ENCODE peak calls at places on chromosomes 5 and 9, in six cellular contexts. One of them, this sample, is unnamed.

GRCh38 chr5:132309679-132310078 is 15.5 kb downstream of the SLC22A4 start:
- DNase-seq in GM12865: no peak
- DNase-seq in skeletal muscle cell: no peak
- DNase-seq in mucosa of descending colon: no peak
- DNase-seq in right lobe of liver: no peak
- DNase-seq in body of pancreas: no peak
- DNase-seq in this sample: no peak

GRCh38 chr5:112279082-112279481 is 140.0 kb downstream of the EPB41L4A start:
- DNase-seq in skeletal muscle cell: no peak
- DNase-seq in right lobe of liver: no peak
- DNase-seq in body of pancreas: no peak
- DNase-seq in mucosa of descending colon: no peak
- DNase-seq in GM12865: no peak
- DNase-seq in this sample: no peak

GRCh38 chr9:134475051-134475790 is 149.0 kb downstream of the RXRA start:
- DNase-seq in right lobe of liver: no peak
- DNase-seq in mucosa of descending colon: peak
- DNase-seq in GM12865: no peak
- DNase-seq in skeletal muscle cell: peak
- DNase-seq in body of pancreas: no peak
- DNase-seq in this sample: peak

GRCh38 chr9:124110307-124110915 is 98.8 kb downstream of the LHX2 start:
- DNase-seq in GM12865: peak
- DNase-seq in body of pancreas: peak
- DNase-seq in right lobe of liver: no peak
- DNase-seq in skeletal muscle cell: peak
- DNase-seq in mucosa of descending colon: peak
- DNase-seq in this sample: peak

GRCh38 chr9:93951655-93952118 is 3.5 kb downstream of the BARX1 start:
- DNase-seq in mucosa of descending colon: no peak
- DNase-seq in skeletal muscle cell: no peak
- DNase-seq in body of pancreas: no peak
- DNase-seq in GM12865: no peak
- DNase-seq in right lobe of liver: no peak
- DNase-seq in this sample: no peak

GRCh38 chr5:128469924-128470323 is 68.1 kb downstream of the FBN2 start:
- DNase-seq in mucosa of descending colon: no peak
- DNase-seq in GM12865: no peak
- DNase-seq in right lobe of liver: no peak
- DNase-seq in skeletal muscle cell: no peak
- DNase-seq in body of pancreas: no peak
- DNase-seq in this sample: peak

GRCh38 chr5:59007460-59008063 is 424.7 kb downstream of the RAB3C start:
- DNase-seq in right lobe of liver: no peak
- DNase-seq in GM12865: peak
- DNase-seq in body of pancreas: no peak
- DNase-seq in mucosa of descending colon: no peak
- DNase-seq in skeletal muscle cell: no peak
- DNase-seq in this sample: peak

GRCh38 chr9:70006299-70006698 is 37.3 kb upstream of the MAMDC2 start:
- DNase-seq in body of pancreas: no peak
- DNase-seq in skeletal muscle cell: no peak
- DNase-seq in GM12865: no peak
- DNase-seq in mucosa of descending colon: no peak
- DNase-seq in right lobe of liver: no peak
- DNase-seq in this sample: peak

GRCh38 chr5:87769137-87769536 is 356.4 kb upstream of the CCNH start:
- DNase-seq in skeletal muscle cell: no peak
- DNase-seq in GM12865: no peak
- DNase-seq in body of pancreas: no peak
- DNase-seq in mucosa of descending colon: no peak
- DNase-seq in right lobe of liver: no peak
- DNase-seq in this sample: peak

GRCh38 chr5:156261275-156261939 is 65.6 kb upstream of the SGCD start:
- DNase-seq in right lobe of liver: no peak
- DNase-seq in body of pancreas: no peak
- DNase-seq in skeletal muscle cell: no peak
- DNase-seq in GM12865: no peak
- DNase-seq in mucosa of descending colon: no peak
- DNase-seq in this sample: no peak

GRCh38 chr5:116379306-116379705 is 195.3 kb downstream of the SEMA6A start:
- DNase-seq in skeletal muscle cell: no peak
- DNase-seq in body of pancreas: no peak
- DNase-seq in GM12865: no peak
- DNase-seq in right lobe of liver: no peak
- DNase-seq in mucosa of descending colon: no peak
- DNase-seq in this sample: no peak

GRCh38 chr5:178418471-178419010 is 171.7 kb downstream of the COL23A1 start:
- DNase-seq in GM12865: no peak
- DNase-seq in skeletal muscle cell: no peak
- DNase-seq in body of pancreas: no peak
- DNase-seq in mucosa of descending colon: no peak
- DNase-seq in right lobe of liver: no peak
- DNase-seq in this sample: no peak

GRCh38 chr9:78235771-78236510 is at the start of gene CEP78:
- DNase-seq in skeletal muscle cell: peak
- DNase-seq in body of pancreas: peak
- DNase-seq in GM12865: peak
- DNase-seq in mucosa of descending colon: peak
- DNase-seq in right lobe of liver: peak
- DNase-seq in this sample: peak

GRCh38 chr9:134318941-134319305 is 7.3 kb upstream of the RXRA start:
- DNase-seq in body of pancreas: no peak
- DNase-seq in GM12865: no peak
- DNase-seq in right lobe of liver: peak
- DNase-seq in skeletal muscle cell: no peak
- DNase-seq in mucosa of descending colon: no peak
- DNase-seq in this sample: no peak

GRCh38 chr5:141605523-141606277 is 13.1 kb downstream of the DIAPH1 start:
- DNase-seq in skeletal muscle cell: no peak
- DNase-seq in GM12865: peak
- DNase-seq in mucosa of descending colon: peak
- DNase-seq in body of pancreas: no peak
- DNase-seq in right lobe of liver: no peak
- DNase-seq in this sample: peak

GRCh38 chr5:137731201-137731600 is 4.7 kb downstream of the KLHL3 start:
- DNase-seq in GM12865: no peak
- DNase-seq in mucosa of descending colon: no peak
- DNase-seq in right lobe of liver: no peak
- DNase-seq in body of pancreas: no peak
- DNase-seq in skeletal muscle cell: no peak
- DNase-seq in this sample: peak

GRCh38 chr5:137733011-137733410 is 2.9 kb downstream of the KLHL3 start:
- DNase-seq in mucosa of descending colon: no peak
- DNase-seq in body of pancreas: no peak
- DNase-seq in skeletal muscle cell: no peak
- DNase-seq in right lobe of liver: no peak
- DNase-seq in GM12865: no peak
- DNase-seq in this sample: peak

GRCh38 chr5:137728048-137728447 is 7.8 kb downstream of the KLHL3 start:
- DNase-seq in right lobe of liver: no peak
- DNase-seq in body of pancreas: no peak
- DNase-seq in skeletal muscle cell: no peak
- DNase-seq in GM12865: no peak
- DNase-seq in mucosa of descending colon: no peak
- DNase-seq in this sample: no peak

GRCh38 chr5:137727623-137728022 is 8.3 kb downstream of the KLHL3 start:
- DNase-seq in GM12865: no peak
- DNase-seq in right lobe of liver: no peak
- DNase-seq in skeletal muscle cell: no peak
- DNase-seq in body of pancreas: no peak
- DNase-seq in mucosa of descending colon: no peak
- DNase-seq in this sample: no peak

GRCh38 chr5:137730331-137730730 is 5.6 kb downstream of the KLHL3 start:
- DNase-seq in skeletal muscle cell: no peak
- DNase-seq in body of pancreas: no peak
- DNase-seq in GM12865: no peak
- DNase-seq in right lobe of liver: no peak
- DNase-seq in mucosa of descending colon: no peak
- DNase-seq in this sample: peak
- H3K4me3 ChIP-seq in skeletal muscle cell: no peak
- H3K4me3 ChIP-seq in body of pancreas: no peak
- H3K4me3 ChIP-seq in GM12865: no peak
- H3K4me3 ChIP-seq in right lobe of liver: no peak
- H3K4me3 ChIP-seq in mucosa of descending colon: no peak
- H3K4me3 ChIP-seq in this sample: no peak

GRCh38 chr9:80097476-80097875 is 525.7 kb downstream of the TLE4 start:
- DNase-seq in GM12865: no peak
- DNase-seq in right lobe of liver: no peak
- DNase-seq in skeletal muscle cell: no peak
- DNase-seq in body of pancreas: no peak
- DNase-seq in mucosa of descending colon: no peak
- DNase-seq in this sample: no peak
- H3K4me3 ChIP-seq in GM12865: no peak
- H3K4me3 ChIP-seq in right lobe of liver: no peak
- H3K4me3 ChIP-seq in skeletal muscle cell: no peak
- H3K4me3 ChIP-seq in body of pancreas: no peak
- H3K4me3 ChIP-seq in mucosa of descending colon: no peak
- H3K4me3 ChIP-seq in this sample: no peak

GRCh38 chr9:131273146-131273545 is 3.2 kb downstream of the FAM78A start:
- DNase-seq in right lobe of liver: no peak
- DNase-seq in GM12865: peak
- DNase-seq in mucosa of descending colon: no peak
- DNase-seq in skeletal muscle cell: no peak
- DNase-seq in body of pancreas: no peak
- DNase-seq in this sample: no peak
- H3K4me3 ChIP-seq in right lobe of liver: peak
- H3K4me3 ChIP-seq in GM12865: peak
- H3K4me3 ChIP-seq in mucosa of descending colon: no peak
- H3K4me3 ChIP-seq in skeletal muscle cell: no peak
- H3K4me3 ChIP-seq in body of pancreas: no peak
- H3K4me3 ChIP-seq in this sample: no peak

DNA sequence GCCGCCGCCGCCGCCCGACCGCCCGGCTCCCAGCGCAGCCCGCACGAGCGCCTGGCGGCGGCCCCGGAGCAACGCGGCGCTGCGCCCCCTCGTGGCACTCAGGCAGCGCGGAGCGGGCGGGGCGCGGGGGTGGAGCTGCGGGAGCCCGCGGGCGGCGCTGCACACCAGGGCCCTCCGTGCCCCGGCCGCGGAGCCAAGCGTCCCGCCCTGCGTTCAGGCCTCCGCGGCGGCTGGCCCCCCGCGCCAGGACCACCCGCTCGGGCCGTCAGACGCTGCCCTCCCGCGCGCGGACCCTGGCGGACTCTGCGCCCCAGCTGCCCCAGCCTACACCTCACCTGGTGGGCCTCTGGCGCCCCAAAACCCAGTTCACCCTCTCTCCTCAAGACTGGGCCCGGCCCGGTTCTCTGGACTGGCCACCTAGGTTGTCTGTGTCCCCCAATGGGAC is at the start of gene RASGEF1C:
- DNase-seq in mucosa of descending colon: peak
- DNase-seq in GM12865: peak
- DNase-seq in skeletal muscle cell: peak
- DNase-seq in body of pancreas: peak
- DNase-seq in right lobe of liver: no peak
- DNase-seq in this sample: peak
- H3K4me3 ChIP-seq in mucosa of descending colon: no peak
- H3K4me3 ChIP-seq in GM12865: no peak
- H3K4me3 ChIP-seq in skeletal muscle cell: peak
- H3K4me3 ChIP-seq in body of pancreas: no peak
- H3K4me3 ChIP-seq in right lobe of liver: peak
- H3K4me3 ChIP-seq in this sample: no peak

GRCh38 chr9:130915096-130915447 is 18.5 kb upstream of the QRFP start:
- DNase-seq in body of pancreas: no peak
- DNase-seq in skeletal muscle cell: no peak
- DNase-seq in right lobe of liver: no peak
- DNase-seq in mucosa of descending colon: no peak
- DNase-seq in GM12865: no peak
- DNase-seq in this sample: no peak

GRCh38 chr9:130911254-130912049 is 14.8 kb upstream of the QRFP start:
- DNase-seq in body of pancreas: no peak
- DNase-seq in mucosa of descending colon: no peak
- DNase-seq in skeletal muscle cell: no peak
- DNase-seq in GM12865: no peak
- DNase-seq in right lobe of liver: no peak
- DNase-seq in this sample: no peak

GRCh38 chr9:130912932-130913598 is 16.5 kb upstream of the QRFP start:
- DNase-seq in GM12865: no peak
- DNase-seq in mucosa of descending colon: no peak
- DNase-seq in body of pancreas: no peak
- DNase-seq in right lobe of liver: no peak
- DNase-seq in skeletal muscle cell: peak
- DNase-seq in this sample: peak

GRCh38 chr9:130914417-130915095 is 17.9 kb upstream of the QRFP start:
- DNase-seq in body of pancreas: no peak
- DNase-seq in right lobe of liver: no peak
- DNase-seq in skeletal muscle cell: no peak
- DNase-seq in GM12865: no peak
- DNase-seq in mucosa of descending colon: no peak
- DNase-seq in this sample: no peak

DNA sequence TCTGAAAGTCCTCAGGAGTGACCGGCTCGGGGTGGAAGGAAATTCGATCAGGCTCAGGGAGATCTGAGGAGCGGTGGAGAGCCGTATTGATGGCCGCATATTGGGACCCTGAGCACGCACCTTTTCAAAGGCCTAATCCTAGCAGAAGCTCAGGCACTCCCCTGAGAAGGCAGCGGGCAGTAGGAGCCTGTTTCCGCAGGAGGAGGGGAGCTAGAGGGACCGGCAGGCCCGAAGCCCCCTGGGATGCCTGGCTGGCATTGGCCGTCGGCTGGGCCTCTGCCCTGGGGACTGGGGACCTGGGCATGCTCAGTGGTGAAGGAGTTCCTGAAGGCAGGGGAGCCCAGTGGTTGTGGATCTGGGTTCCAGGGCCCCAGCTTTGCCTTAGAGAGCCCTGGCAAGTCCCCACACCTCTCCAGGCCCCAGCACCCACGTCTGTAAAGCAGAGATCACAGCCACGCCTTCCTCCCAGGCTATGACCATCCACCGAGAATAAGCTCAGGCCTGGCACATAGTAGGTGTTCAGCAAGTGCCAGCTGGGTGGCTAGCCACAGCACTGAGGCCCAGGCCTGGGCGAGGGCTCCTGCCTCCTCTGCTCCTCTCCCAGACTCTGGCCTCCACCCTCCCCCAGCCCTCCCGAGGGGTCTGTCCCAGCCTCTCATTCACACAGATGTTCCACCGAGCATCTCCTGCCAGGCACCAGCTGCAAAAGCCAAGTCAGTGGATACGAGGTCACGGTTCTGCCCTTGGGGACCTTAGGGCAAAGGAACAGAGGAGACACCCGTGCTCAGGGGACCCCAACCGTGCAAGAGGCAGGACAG is 17.2 kb upstream of the QRFP start:
- DNase-seq in mucosa of descending colon: no peak
- DNase-seq in GM12865: no peak
- DNase-seq in right lobe of liver: no peak
- DNase-seq in skeletal muscle cell: no peak
- DNase-seq in body of pancreas: no peak
- DNase-seq in this sample: no peak
- H3K4me3 ChIP-seq in mucosa of descending colon: no peak
- H3K4me3 ChIP-seq in GM12865: no peak
- H3K4me3 ChIP-seq in right lobe of liver: no peak
- H3K4me3 ChIP-seq in skeletal muscle cell: no peak
- H3K4me3 ChIP-seq in body of pancreas: no peak
- H3K4me3 ChIP-seq in this sample: no peak

This sample was measured in fibroblast of mammary gland.